ENCODE peak calls at places on chromosomes 16 and 17, in eight cellular contexts. T is adipocyte; H is GM03348; F is activated T-helper 1 cell treated with anti-CD3 and anti-CD28 coated beads, Interleukin-12 subunit alpha, Interleukin-12 subunit beta, Interleukin-2, Interleukin-4 antibody, amounts not matched to agents 30 ng/mL and 10 ng/mL and 1 ng/mL, durations not matched to agents 14 hours and 24 hours and 36 hours; M is central memory CD4-positive, alpha-beta T cell; V is kidney epithelial cell; G is M059J; J is breast epithelium. N is an unnamed sample.

GRCh38 chr17:41538565-41538991 is 10.5 kb upstream of the KRT19 start:
- DNase-seq in T (no peak), H (peak), F (no peak), M (no peak), V (peak), G (peak), J (no peak), N (peak)

GRCh38 chr16:84109598-84110325 is 7.0 kb downstream of the MBTPS1 start:
- DNase-seq in T (no peak), H (no peak), F (no peak), M (no peak), V (no peak), G (no peak), J (no peak), N (no peak)

GRCh38 chr16:50253511-50253903 is 12.8 kb upstream of the ADCY7 start:
- DNase-seq in T (no peak), H (no peak), F (no peak), M (no peak), V (no peak), G (no peak), J (no peak), N (no peak)

GRCh38 chr17:43645765-43646481 is 15.8 kb downstream of the MEOX1 start:
- DNase-seq in T (peak), H (peak), F (no peak), M (no peak), V (no peak), G (peak), J (peak), N (no peak)

GRCh38 chr16:75251280-75252048 is at the start of gene BCAR1:
- DNase-seq in T (peak), H (peak), F (no peak), M (no peak), V (no peak), G (peak), J (peak), N (peak)

GRCh38 chr16:87681990-87682570 is 79.8 kb downstream of the JPH3 start:
- DNase-seq in T (peak), H (peak), F (no peak), M (no peak), V (no peak), G (peak), J (no peak), N (peak)

GRCh38 chr17:47330548-47330947 is 6.8 kb downstream of the EFCAB13 start:
- DNase-seq in T (no peak), H (no peak), F (no peak), M (no peak), V (no peak), G (no peak), J (no peak), N (no peak)

GRCh38 chr16:86297391-86297790 is 212.9 kb upstream of the FOXF1 start:
- DNase-seq in T (no peak), H (no peak), F (no peak), M (no peak), V (no peak), G (peak), J (no peak), N (peak)

GRCh38 chr17:28996554-28997096 is 9.2 kb downstream of the SEZ6 start:
- DNase-seq in T (no peak), H (no peak), F (no peak), M (no peak), V (no peak), G (no peak), J (no peak), N (no peak)

GRCh38 chr17:55086635-55087058 is 118.1 kb downstream of the STXBP4 start:
- DNase-seq in T (peak), H (peak), F (no peak), M (no peak), V (peak), G (peak), J (no peak), N (peak)

GRCh38 chr17:8426802-8427201 is 8.9 kb upstream of the NDEL1 start:
- DNase-seq in T (no peak), H (no peak), F (no peak), M (no peak), V (no peak), G (no peak), J (no peak), N (no peak)

GRCh38 chr17:1554751-1555617 is 7.6 kb downstream of the PITPNA start:
- DNase-seq in T (no peak), H (no peak), F (no peak), M (no peak), V (no peak), G (no peak), J (no peak), N (no peak)

GRCh38 chr16:35560637-35560984 is 2101.2 kb downstream of the TP53TG3F start:
- DNase-seq in T (no peak), H (no peak), F (no peak), M (no peak), V (no peak), G (no peak), J (no peak), N (no peak)